ENCODE peak calls at places on chromosomes 1 and 21, in nine cellular contexts. B is esophagus muscularis mucosa; L is fibroblast of lung; I is CD8-positive, alpha-beta memory T cell; O is heart left ventricle; P is CD4-positive, alpha-beta memory T cell; N is lower lobe of right lung; E is osteoblast; X is thyroid gland. C is an unnamed sample. For H3K27me3 and H3K36me3, the result is how much of the 10 kb centered on the place peaks cover.

GRCh38 chr1:18939398-18940302 is 16.8 kb downstream of the IFFO2 start:
- DNase-seq in P (no peak), N (no peak), B (no peak), E (peak), I (no peak), O (no peak), L (peak), X (peak), C (no peak)

GRCh38 chr1:191669629-191670028 is 488.6 kb upstream of the RGS18 start:
- DNase-seq in I (no peak), B (no peak), P (no peak), L (peak), O (no peak), E (no peak), X (no peak), N (no peak), C (no peak)

GRCh38 chr1:15088146-15089025 is 65.2 kb upstream of the TMEM51 start:
- DNase-seq in P (no peak), X (no peak), L (peak), I (no peak), E (peak), O (no peak), B (no peak), N (no peak), C (no peak)

GRCh38 chr1:240612811-240613210 is 856 bp upstream of the GREM2 start:
- DNase-seq in P (no peak), O (no peak), X (no peak), N (no peak), B (no peak), E (peak), I (no peak), L (peak), C (no peak)

GRCh38 chr1:241408170-241408569 is 51.2 kb upstream of the RGS7 start:
- DNase-seq in P (no peak), I (no peak), X (no peak), B (no peak), E (peak), O (no peak), N (no peak), L (peak), C (peak)

GRCh38 chr1:920008-920407 is 3.7 kb upstream of the SAMD11 start:
- DNase-seq in L (no peak), B (no peak), I (no peak), P (no peak), N (no peak), X (no peak), O (no peak), E (no peak), C (no peak)

GRCh38 chr1:171220551-171221175 is 27.6 kb upstream of the FMO1 start:
- DNase-seq in N (no peak), O (no peak), I (no peak), X (no peak), P (no peak), E (no peak), L (peak), B (no peak), C (peak)

GRCh38 chr1:105872761-105873286 is 1183.7 kb upstream of the PRMT6 start:
- DNase-seq in I (no peak), L (no peak), N (no peak), X (no peak), E (no peak), B (no peak), P (no peak), O (no peak), C (no peak)

GRCh38 chr1:222126052-222126451 is 384.2 kb upstream of the DUSP10 start:
- DNase-seq in L (no peak), E (no peak), I (no peak), P (no peak), B (no peak), N (no peak), X (no peak), O (no peak), C (no peak)

GRCh38 chr1:156845055-156845952 is 13.6 kb downstream of the INSRR start:
- DNase-seq in O (no peak), B (no peak), I (peak), N (no peak), E (peak), L (no peak), P (peak), X (no peak), C (peak)

GRCh38 chr21:33036430-33037162 is 10.9 kb downstream of the OLIG2 start:
- DNase-seq in N (peak), X (no peak), P (no peak), L (peak), B (no peak), O (no peak), E (peak), I (no peak), C (peak)

GRCh38 chr1:40153073-40153770 is 8.0 kb upstream of the RLF start:
- DNase-seq in E (peak), O (no peak), I (no peak), B (no peak), N (no peak), L (peak), X (no peak), P (peak), C (peak)
- H3K4me3 ChIP-seq in E (peak), O (no peak), I (no peak), B (no peak), N (no peak), L (no peak), X (no peak), P (no peak), C (no peak)

GRCh38 chr1:205008896-205009295 is 34.1 kb upstream of the CNTN2 start:
- DNase-seq in O (no peak), P (no peak), I (no peak), B (no peak), L (no peak), E (no peak), X (no peak), N (no peak), C (no peak)
- H3K27me3 ChIP-seq in O (under half), P (under half), I (under half), B (under half), L (under half), E (under half), X (under half), N (under half), C (under half)

DNA sequence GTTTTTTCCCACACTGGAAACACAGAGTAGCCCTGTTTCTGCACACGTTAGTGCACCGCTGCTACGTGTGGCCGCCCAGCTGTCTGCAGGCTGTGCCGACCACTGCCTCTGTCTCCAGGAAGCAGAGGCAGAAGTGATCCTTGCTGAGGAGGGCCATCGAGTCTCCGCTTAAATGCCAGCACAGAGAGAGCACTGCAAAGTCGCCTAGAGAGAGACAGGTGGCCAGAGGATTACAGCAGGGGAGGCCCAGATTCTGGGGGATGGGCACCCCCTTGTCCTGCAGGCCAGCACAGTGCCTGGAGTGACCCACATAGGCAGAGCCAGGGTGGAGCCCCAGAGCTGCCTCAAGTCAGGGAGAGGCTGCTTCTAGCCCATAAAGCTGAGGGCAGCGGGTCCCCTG is 6.1 kb downstream of the TPRG1L start:
- DNase-seq in X (no peak), N (no peak), E (peak), B (no peak), I (no peak), P (no peak), O (no peak), L (no peak), C (no peak)
- H3K36me3 ChIP-seq in X (under half), N (half or more), E (under half), B (half or more), I (under half), P (half or more), O (half or more), L (under half), C (under half)

DNA sequence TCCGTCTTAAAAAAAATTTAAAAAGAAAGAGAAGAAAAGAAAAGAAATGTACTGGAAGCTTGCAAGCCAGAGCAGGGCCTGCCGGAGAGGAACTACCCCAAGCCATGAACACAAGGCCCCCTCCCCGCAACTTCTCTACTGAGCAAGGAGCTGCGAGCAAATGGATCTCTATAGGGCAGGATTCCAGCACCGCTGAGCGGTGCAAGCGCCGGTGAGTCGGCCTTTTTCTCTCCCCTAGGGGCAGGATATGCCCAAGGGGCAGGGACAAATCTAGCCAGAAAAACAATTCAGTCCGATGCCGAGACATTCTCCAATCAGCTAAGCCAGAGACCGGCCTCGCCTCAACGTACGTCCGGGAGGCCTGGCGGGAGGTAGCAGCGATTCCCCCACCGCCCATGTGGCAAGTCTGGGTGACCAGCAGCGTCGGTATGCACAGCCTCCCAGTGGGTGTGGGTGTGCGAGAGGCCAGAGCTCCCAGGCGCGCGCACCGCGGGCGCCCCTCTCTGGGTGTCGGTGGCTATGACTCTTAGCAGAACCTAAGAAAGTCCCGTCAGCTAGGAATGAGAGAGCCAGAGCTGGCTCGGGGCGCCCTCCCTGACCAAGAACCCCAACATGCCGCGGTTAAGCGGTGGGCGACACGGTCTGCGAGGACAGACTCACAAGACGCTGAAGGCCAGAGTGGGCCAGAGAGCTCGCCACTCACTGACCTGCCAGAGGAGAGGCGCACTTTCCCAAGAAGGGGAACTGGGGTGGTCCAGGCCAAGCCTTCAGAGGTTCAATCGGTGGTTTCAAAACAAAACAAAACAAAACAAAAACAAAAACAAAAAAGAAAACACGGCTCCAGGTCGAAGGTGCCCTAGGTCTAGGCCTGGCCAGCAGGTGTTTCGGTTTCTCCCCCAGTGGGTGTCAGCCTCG is 1.9 kb downstream of the CSMD2 start:
- DNase-seq in L (peak), O (peak), B (no peak), N (peak), X (peak), E (peak), I (no peak), P (no peak), C (peak)
- H3K4me3 ChIP-seq in L (peak), O (peak), B (peak), N (peak), X (no peak), E (peak), I (no peak), P (no peak), C (peak)

GRCh38 chr1:209536843-209537242 is 46.7 kb upstream of the CAMK1G start:
- DNase-seq in O (no peak), P (no peak), L (no peak), I (no peak), E (no peak), N (no peak), X (no peak), B (no peak), C (no peak)
- H3K27me3 ChIP-seq in O (under half), P (under half), L (under half), I (under half), E (under half), N (under half), X (under half), B (under half), C (under half)

GRCh38 chr1:93877529-93877928 is 1.5 kb downstream of the DNTTIP2 start:
- DNase-seq in P (no peak), E (no peak), L (no peak), N (no peak), I (no peak), B (no peak), X (no peak), O (no peak), C (no peak)
- H3K36me3 ChIP-seq in P (under half), E (under half), L (under half), N (under half), I (under half), B (half or more), X (under half), O (half or more), C (under half)

GRCh38 chr1:84479998-84480397 is 932 bp downstream of the RPF1 start:
- DNase-seq in X (no peak), L (peak), E (no peak), N (no peak), O (no peak), I (no peak), P (no peak), B (no peak), C (peak)
- H3K4me3 ChIP-seq in X (peak), L (peak), E (peak), N (peak), O (peak), I (peak), P (peak), B (peak), C (peak)

GRCh38 chr1:22591576-22591975 is 28.3 kb downstream of the EPHA8 start:
- DNase-seq in E (peak), I (no peak), L (no peak), O (no peak), B (no peak), P (no peak), X (no peak), N (no peak), C (no peak)
- H3K27me3 ChIP-seq in E (under half), I (under half), L (under half), O (under half), B (half or more), P (under half), X (under half), N (under half), C (under half)

DNA sequence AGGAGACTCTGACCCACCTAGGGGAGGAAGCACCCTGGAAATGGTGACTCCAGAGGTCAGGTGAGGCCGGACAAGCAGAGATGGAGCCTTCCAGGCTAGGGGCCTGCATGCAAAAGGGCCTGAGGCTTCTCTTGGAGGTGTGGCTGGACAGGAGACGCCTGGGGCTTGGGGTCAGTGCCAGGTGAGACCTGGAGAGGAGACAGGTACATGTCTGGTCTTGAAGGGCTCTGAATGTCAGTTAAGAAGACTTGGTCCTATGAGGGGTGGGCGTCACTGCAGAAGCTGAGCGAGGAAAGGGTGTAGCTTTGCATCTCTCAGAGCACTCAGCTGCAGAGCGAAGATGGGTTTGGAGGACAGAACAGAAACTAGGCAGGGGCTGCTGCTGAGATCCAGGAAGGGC is 14.3 kb downstream of the LRP8 start:
- DNase-seq in X (no peak), O (no peak), E (peak), N (no peak), P (no peak), B (no peak), L (no peak), I (no peak), C (no peak)
- H3K36me3 ChIP-seq in X (under half), O (under half), E (under half), N (under half), P (under half), B (under half), L (under half), I (under half), C (under half)